ENCODE peak calls at places on chromosomes 3 and 15, in eight cellular contexts. U is fibroblast of lung, E is A549, Z is uterus, H is testis, F is prostate gland, N is ovary, D is tibial artery. L is an unnamed sample. For H3K4me1, the result is how much of the 10 kb centered on the place peaks cover.

GRCh38 chr15:79989682-79990081 is 18.7 kb upstream of the BCL2A1 start:
- DNase-seq in U (no peak), E (no peak), Z (no peak), H (no peak), F (no peak), N (no peak), D (no peak), L (no peak)

GRCh38 chr15:75037685-75038084 is 14.3 kb downstream of the PPCDC start:
- DNase-seq in U (no peak), E (no peak), Z (no peak), H (no peak), F (no peak), N (no peak), D (no peak), L (no peak)

GRCh38 chr15:62390793-62391543 is 225.9 kb upstream of the C2CD4B start:
- DNase-seq in U (peak), E (peak), Z (peak), H (peak), F (peak), N (peak), D (peak), L (peak)

GRCh38 chr3:59605318-59605717 is 555.5 kb upstream of the CFAP20DC start:
- DNase-seq in U (no peak), E (no peak), Z (no peak), H (no peak), F (peak), N (no peak), D (no peak), L (no peak)

GRCh38 chr3:53800507-53800906 is 45.7 kb downstream of the CHDH start:
- DNase-seq in U (no peak), E (no peak), Z (no peak), H (no peak), F (no peak), N (no peak), D (no peak), L (no peak)

GRCh38 chr3:107897471-107898180 is 193.2 kb downstream of the CD47 start:
- DNase-seq in U (peak), E (no peak), Z (no peak), H (no peak), F (no peak), N (no peak), D (no peak), L (no peak)

GRCh38 chr3:13507791-13508339 is 27.8 kb downstream of the HDAC11 start:
- DNase-seq in U (peak), E (no peak), Z (no peak), H (peak), F (peak), N (no peak), D (peak), L (peak)

GRCh38 chr3:55000946-55001345 is 73.1 kb upstream of the LRTM1 start:
- DNase-seq in U (peak), E (no peak), Z (no peak), H (no peak), F (no peak), N (no peak), D (no peak), L (peak)

GRCh38 chr3:14263317-14264005 is 84.8 kb downstream of the LSM3 start:
- DNase-seq in U (no peak), E (no peak), Z (no peak), H (no peak), F (no peak), N (no peak), D (no peak), L (no peak)

GRCh38 chr3:142276780-142277179 is 51.4 kb upstream of the GK5 start:
- DNase-seq in U (peak), E (no peak), Z (no peak), H (no peak), F (no peak), N (no peak), D (no peak), L (no peak)

GRCh38 chr15:70056091-70056680 is 41.5 kb downstream of the TLE3 start:
- DNase-seq in U (no peak), E (no peak), Z (peak), H (no peak), F (no peak), N (peak), D (peak), L (no peak)

DNA sequence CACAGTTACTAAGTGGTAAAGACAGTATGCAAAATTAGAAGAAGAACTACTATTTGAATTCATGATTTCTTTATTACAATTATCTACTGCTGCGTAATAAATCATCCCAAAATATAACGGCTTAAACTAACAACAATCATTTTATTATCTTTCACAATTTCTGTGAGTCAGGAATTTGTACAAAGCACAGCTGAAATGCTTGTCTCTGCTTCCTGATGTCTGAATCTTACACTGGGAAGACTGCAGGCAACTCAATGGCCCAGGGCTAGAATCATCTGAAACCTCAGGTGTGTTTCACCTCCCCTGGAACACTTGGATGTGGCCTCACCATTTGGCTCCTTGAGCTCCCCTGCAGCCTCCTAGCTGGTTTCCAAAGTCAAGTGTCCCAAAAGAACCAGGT is 145.1 kb downstream of the MAGI1 start:
- DNase-seq in U (no peak), E (no peak), Z (no peak), H (no peak), F (no peak), N (no peak), D (no peak), L (no peak)
- H3K27ac ChIP-seq in U (no peak), E (no peak), Z (no peak), H (no peak), F (no peak), N (no peak), D (peak), L (no peak)

DNA sequence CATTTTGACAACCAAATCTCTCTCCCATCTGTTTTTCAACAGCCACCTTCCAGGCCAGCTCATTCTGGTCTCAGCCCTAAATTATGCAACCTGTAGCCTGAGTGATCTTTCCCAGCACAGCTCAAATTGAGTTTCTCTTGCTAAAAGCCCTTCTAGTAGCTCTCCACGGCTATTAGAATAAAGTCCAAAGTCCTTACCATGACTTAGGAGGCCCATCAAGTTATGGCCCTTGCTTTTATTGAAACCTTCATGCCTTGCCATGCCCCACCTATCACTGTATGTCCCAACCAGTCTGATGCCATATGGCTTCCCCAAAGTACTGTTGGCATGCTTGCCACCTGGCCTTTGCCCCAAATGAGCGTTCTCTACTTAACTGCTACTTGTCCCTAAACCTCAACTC is 303.5 kb upstream of the GADL1 start:
- DNase-seq in U (no peak), E (no peak), Z (no peak), H (no peak), F (no peak), N (no peak), D (no peak), L (no peak)
- H3K4me3 ChIP-seq in U (no peak), E (no peak), Z (no peak), H (no peak), F (no peak), N (no peak), D (no peak), L (no peak)

GRCh38 chr3:123081718-123082369 is 15.0 kb downstream of the PDIA5 start:
- DNase-seq in U (no peak), E (no peak), Z (no peak), H (peak), F (no peak), N (no peak), D (no peak), L (no peak)
- H3K4me1 ChIP-seq in U (under half), E (under half), Z (under half), H (half or more), F (under half), N (under half), D (half or more), L (half or more)

DNA sequence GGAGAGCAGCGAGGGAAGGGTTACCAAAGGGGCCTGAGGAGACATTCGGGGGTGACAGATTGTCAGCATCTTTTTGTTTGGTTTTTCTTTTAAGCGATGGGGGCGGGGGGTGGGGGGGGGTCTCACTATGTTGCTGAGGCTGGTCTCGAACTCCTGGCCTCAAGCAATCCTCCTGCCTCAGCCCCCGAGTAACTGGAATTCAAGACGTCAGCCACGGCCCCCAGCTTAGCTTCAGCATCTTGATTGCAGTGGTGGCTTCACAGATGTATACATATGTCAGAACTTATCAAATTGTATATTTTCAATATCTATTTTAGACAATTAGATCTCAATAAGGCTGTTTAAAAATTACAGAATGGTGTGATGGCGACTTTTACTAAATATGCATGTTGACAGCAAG is 30.9 kb downstream of the ZDHHC19 start:
- DNase-seq in U (no peak), E (no peak), Z (no peak), H (no peak), F (no peak), N (no peak), D (no peak), L (no peak)
- H3K27ac ChIP-seq in U (no peak), E (no peak), Z (no peak), H (no peak), F (no peak), N (no peak), D (no peak), L (no peak)

DNA sequence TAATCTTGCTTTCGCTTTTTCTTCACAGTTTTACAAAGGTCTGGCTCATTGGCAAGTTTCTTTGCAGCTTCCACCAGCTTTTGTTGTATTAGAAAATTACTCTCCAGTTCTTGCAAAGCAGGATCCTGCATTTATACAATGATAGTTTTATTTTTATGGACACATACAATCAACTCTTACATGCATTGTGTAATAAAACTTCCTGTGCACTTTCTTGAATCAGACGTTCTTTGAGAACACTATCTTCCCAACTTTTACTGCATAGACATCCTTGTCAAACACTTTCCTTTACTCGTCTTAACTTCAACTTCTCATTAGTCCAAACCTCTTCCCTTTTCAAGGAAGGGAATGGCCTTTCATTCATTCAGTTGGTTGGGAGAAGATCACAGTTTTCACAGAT is 71.4 kb upstream of the LMOD3 start:
- DNase-seq in U (no peak), E (no peak), Z (no peak), H (no peak), F (no peak), N (no peak), D (no peak), L (no peak)
- H3K4me3 ChIP-seq in U (no peak), E (no peak), Z (no peak), H (no peak), F (no peak), N (no peak), D (no peak), L (no peak)

DNA sequence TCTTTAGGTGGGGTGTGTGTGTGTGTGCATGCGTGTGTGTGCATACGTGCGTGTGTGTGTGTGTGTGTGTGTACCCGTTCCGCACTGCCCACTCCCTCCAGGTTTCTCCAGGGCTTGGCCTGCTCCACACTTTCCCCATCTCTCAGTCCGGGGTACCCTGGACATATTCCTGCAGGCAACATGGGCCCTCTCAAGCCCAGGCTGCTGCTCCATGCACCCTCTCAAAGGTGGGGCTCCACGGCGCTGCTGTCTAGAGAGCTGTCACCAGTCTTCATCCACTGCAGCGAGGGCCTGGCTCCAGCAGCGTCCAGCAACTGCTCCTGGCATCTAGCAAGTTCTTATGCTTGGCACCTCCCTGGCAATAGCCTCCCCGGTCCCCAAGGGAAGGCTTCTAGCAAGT is 86.1 kb downstream of the ATP10A start:
- DNase-seq in U (no peak), E (no peak), Z (no peak), H (no peak), F (no peak), N (no peak), D (no peak), L (no peak)
- H3K4me1 ChIP-seq in U (under half), E (under half), Z (under half), H (under half), F (under half), N (under half), D (under half), L (under half)